ENCODE peak calls at places on chromosomes 6 and 20, in eight cellular contexts. One of them, this sample, is unnamed.

GRCh38 chr6:10759884-10760329 is 12.3 kb downstream of the TMEM14B start:
- DNase-seq in HFFc6: peak; percentile 79
- DNase-seq in fibroblast of lung: peak; percentile 60
- DNase-seq in Kasumi-1: no peak
- DNase-seq in dorsolateral prefrontal cortex: no peak
- DNase-seq in mesothelial cell of epicardium: no peak
- DNase-seq in stimulated activated CD4-positive, alpha-beta T cell treated with anti-CD3 and anti-CD28 coated beads, Interleukin-2, amount 100 ng/mL, for 48 hours: no peak
- DNase-seq in activated CD4-positive, alpha-beta T cell treated with anti-CD3 and anti-CD28 coated beads, Interleukin-2, amount 10 ng/mL, durations not matched to agents 7 days and 5 days: no peak
- DNase-seq in this sample: no peak

GRCh38 chr6:5126214-5126613 is 41.1 kb downstream of the PPP1R3G start:
- DNase-seq in stimulated activated CD4-positive, alpha-beta T cell treated with anti-CD3 and anti-CD28 coated beads, Interleukin-2, amount 100 ng/mL, for 48 hours: no peak
- DNase-seq in mesothelial cell of epicardium: no peak
- DNase-seq in fibroblast of lung: no peak
- DNase-seq in activated CD4-positive, alpha-beta T cell treated with anti-CD3 and anti-CD28 coated beads, Interleukin-2, amount 10 ng/mL, durations not matched to agents 7 days and 5 days: no peak
- DNase-seq in HFFc6: peak; percentile 10
- DNase-seq in dorsolateral prefrontal cortex: no peak
- DNase-seq in Kasumi-1: no peak
- DNase-seq in this sample: no peak

GRCh38 chr6:111957623-111958315 is 84.5 kb upstream of the FYN start:
- DNase-seq in fibroblast of lung: no peak
- DNase-seq in HFFc6: no peak
- DNase-seq in activated CD4-positive, alpha-beta T cell treated with anti-CD3 and anti-CD28 coated beads, Interleukin-2, amount 10 ng/mL, durations not matched to agents 7 days and 5 days: no peak
- DNase-seq in dorsolateral prefrontal cortex: no peak
- DNase-seq in Kasumi-1: no peak
- DNase-seq in mesothelial cell of epicardium: no peak
- DNase-seq in stimulated activated CD4-positive, alpha-beta T cell treated with anti-CD3 and anti-CD28 coated beads, Interleukin-2, amount 100 ng/mL, for 48 hours: no peak
- DNase-seq in this sample: no peak

GRCh38 chr20:9068896-9069663 is at the start of gene PLCB4:
- DNase-seq in activated CD4-positive, alpha-beta T cell treated with anti-CD3 and anti-CD28 coated beads, Interleukin-2, amount 10 ng/mL, durations not matched to agents 7 days and 5 days: no peak
- DNase-seq in mesothelial cell of epicardium: peak; percentile 43
- DNase-seq in stimulated activated CD4-positive, alpha-beta T cell treated with anti-CD3 and anti-CD28 coated beads, Interleukin-2, amount 100 ng/mL, for 48 hours: no peak
- DNase-seq in Kasumi-1: no peak
- DNase-seq in dorsolateral prefrontal cortex: peak; percentile 61
- DNase-seq in fibroblast of lung: peak; percentile 59
- DNase-seq in HFFc6: peak; percentile 83
- DNase-seq in this sample: no peak

GRCh38 chr6:119950681-119951080 is 601.1 kb upstream of the MAN1A1 start:
- DNase-seq in HFFc6: no peak
- DNase-seq in mesothelial cell of epicardium: no peak
- DNase-seq in activated CD4-positive, alpha-beta T cell treated with anti-CD3 and anti-CD28 coated beads, Interleukin-2, amount 10 ng/mL, durations not matched to agents 7 days and 5 days: no peak
- DNase-seq in dorsolateral prefrontal cortex: no peak
- DNase-seq in stimulated activated CD4-positive, alpha-beta T cell treated with anti-CD3 and anti-CD28 coated beads, Interleukin-2, amount 100 ng/mL, for 48 hours: no peak
- DNase-seq in fibroblast of lung: no peak
- DNase-seq in Kasumi-1: no peak
- DNase-seq in this sample: no peak

GRCh38 chr6:27290850-27291208 is 21.2 kb downstream of the POM121L2 start:
- DNase-seq in activated CD4-positive, alpha-beta T cell treated with anti-CD3 and anti-CD28 coated beads, Interleukin-2, amount 10 ng/mL, durations not matched to agents 7 days and 5 days: no peak
- DNase-seq in stimulated activated CD4-positive, alpha-beta T cell treated with anti-CD3 and anti-CD28 coated beads, Interleukin-2, amount 100 ng/mL, for 48 hours: no peak
- DNase-seq in dorsolateral prefrontal cortex: no peak
- DNase-seq in fibroblast of lung: no peak
- DNase-seq in HFFc6: no peak
- DNase-seq in Kasumi-1: no peak
- DNase-seq in mesothelial cell of epicardium: no peak
- DNase-seq in this sample: no peak

GRCh38 chr6:126886106-126886505 is 232.4 kb upstream of the RSPO3 start:
- DNase-seq in stimulated activated CD4-positive, alpha-beta T cell treated with anti-CD3 and anti-CD28 coated beads, Interleukin-2, amount 100 ng/mL, for 48 hours: no peak
- DNase-seq in fibroblast of lung: no peak
- DNase-seq in Kasumi-1: no peak
- DNase-seq in activated CD4-positive, alpha-beta T cell treated with anti-CD3 and anti-CD28 coated beads, Interleukin-2, amount 10 ng/mL, durations not matched to agents 7 days and 5 days: no peak
- DNase-seq in dorsolateral prefrontal cortex: no peak
- DNase-seq in HFFc6: no peak
- DNase-seq in mesothelial cell of epicardium: no peak
- DNase-seq in this sample: no peak

GRCh38 chr6:146433881-146434741 is 109.5 kb upstream of the RAB32 start:
- DNase-seq in Kasumi-1: no peak
- DNase-seq in dorsolateral prefrontal cortex: no peak
- DNase-seq in activated CD4-positive, alpha-beta T cell treated with anti-CD3 and anti-CD28 coated beads, Interleukin-2, amount 10 ng/mL, durations not matched to agents 7 days and 5 days: no peak
- DNase-seq in mesothelial cell of epicardium: no peak
- DNase-seq in HFFc6: no peak
- DNase-seq in stimulated activated CD4-positive, alpha-beta T cell treated with anti-CD3 and anti-CD28 coated beads, Interleukin-2, amount 100 ng/mL, for 48 hours: no peak
- DNase-seq in fibroblast of lung: peak; percentile 8
- DNase-seq in this sample: no peak

GRCh38 chr20:1374246-1374645 is 18.6 kb downstream of the FKBP1A start:
- DNase-seq in fibroblast of lung: no peak
- DNase-seq in Kasumi-1: no peak
- DNase-seq in dorsolateral prefrontal cortex: no peak
- DNase-seq in stimulated activated CD4-positive, alpha-beta T cell treated with anti-CD3 and anti-CD28 coated beads, Interleukin-2, amount 100 ng/mL, for 48 hours: no peak
- DNase-seq in mesothelial cell of epicardium: no peak
- DNase-seq in activated CD4-positive, alpha-beta T cell treated with anti-CD3 and anti-CD28 coated beads, Interleukin-2, amount 10 ng/mL, durations not matched to agents 7 days and 5 days: no peak
- DNase-seq in HFFc6: no peak
- DNase-seq in this sample: no peak

GRCh38 chr20:25461766-25462165 is 54.3 kb downstream of the GINS1 start:
- DNase-seq in fibroblast of lung: no peak
- DNase-seq in activated CD4-positive, alpha-beta T cell treated with anti-CD3 and anti-CD28 coated beads, Interleukin-2, amount 10 ng/mL, durations not matched to agents 7 days and 5 days: no peak
- DNase-seq in HFFc6: no peak
- DNase-seq in mesothelial cell of epicardium: no peak
- DNase-seq in dorsolateral prefrontal cortex: no peak
- DNase-seq in Kasumi-1: no peak
- DNase-seq in stimulated activated CD4-positive, alpha-beta T cell treated with anti-CD3 and anti-CD28 coated beads, Interleukin-2, amount 100 ng/mL, for 48 hours: no peak
- DNase-seq in this sample: no peak

GRCh38 chr20:23232219-23232581 is 118.4 kb upstream of the NXT1 start:
- DNase-seq in HFFc6: no peak
- DNase-seq in dorsolateral prefrontal cortex: no peak
- DNase-seq in stimulated activated CD4-positive, alpha-beta T cell treated with anti-CD3 and anti-CD28 coated beads, Interleukin-2, amount 100 ng/mL, for 48 hours: no peak
- DNase-seq in activated CD4-positive, alpha-beta T cell treated with anti-CD3 and anti-CD28 coated beads, Interleukin-2, amount 10 ng/mL, durations not matched to agents 7 days and 5 days: no peak
- DNase-seq in mesothelial cell of epicardium: no peak
- DNase-seq in fibroblast of lung: no peak
- DNase-seq in Kasumi-1: no peak
- DNase-seq in this sample: no peak

GRCh38 chr6:41675992-41676391 is 37.7 kb downstream of the MDFI start:
- DNase-seq in mesothelial cell of epicardium: no peak
- DNase-seq in fibroblast of lung: no peak
- DNase-seq in stimulated activated CD4-positive, alpha-beta T cell treated with anti-CD3 and anti-CD28 coated beads, Interleukin-2, amount 100 ng/mL, for 48 hours: no peak
- DNase-seq in activated CD4-positive, alpha-beta T cell treated with anti-CD3 and anti-CD28 coated beads, Interleukin-2, amount 10 ng/mL, durations not matched to agents 7 days and 5 days: no peak
- DNase-seq in HFFc6: no peak
- DNase-seq in Kasumi-1: no peak
- DNase-seq in dorsolateral prefrontal cortex: no peak
- DNase-seq in this sample: no peak

GRCh38 chr6:50826037-50826761 is 7.5 kb downstream of the TFAP2B start:
- DNase-seq in fibroblast of lung: no peak
- DNase-seq in mesothelial cell of epicardium: no peak
- DNase-seq in Kasumi-1: no peak
- DNase-seq in dorsolateral prefrontal cortex: no peak
- DNase-seq in stimulated activated CD4-positive, alpha-beta T cell treated with anti-CD3 and anti-CD28 coated beads, Interleukin-2, amount 100 ng/mL, for 48 hours: no peak
- DNase-seq in HFFc6: no peak
- DNase-seq in activated CD4-positive, alpha-beta T cell treated with anti-CD3 and anti-CD28 coated beads, Interleukin-2, amount 10 ng/mL, durations not matched to agents 7 days and 5 days: no peak
- DNase-seq in this sample: no peak

GRCh38 chr20:41134362-41135186 is 2.8 kb upstream of the PLCG1 start:
- DNase-seq in dorsolateral prefrontal cortex: no peak
- DNase-seq in fibroblast of lung: no peak
- DNase-seq in mesothelial cell of epicardium: no peak
- DNase-seq in stimulated activated CD4-positive, alpha-beta T cell treated with anti-CD3 and anti-CD28 coated beads, Interleukin-2, amount 100 ng/mL, for 48 hours: no peak
- DNase-seq in activated CD4-positive, alpha-beta T cell treated with anti-CD3 and anti-CD28 coated beads, Interleukin-2, amount 10 ng/mL, durations not matched to agents 7 days and 5 days: no peak
- DNase-seq in HFFc6: no peak
- DNase-seq in Kasumi-1: no peak
- DNase-seq in this sample: no peak

GRCh38 chr6:31597006-31597405 is 4.2 kb upstream of the NCR3 start:
- DNase-seq in activated CD4-positive, alpha-beta T cell treated with anti-CD3 and anti-CD28 coated beads, Interleukin-2, amount 10 ng/mL, durations not matched to agents 7 days and 5 days: peak; percentile 66
- DNase-seq in HFFc6: peak; percentile 40
- DNase-seq in fibroblast of lung: peak; percentile 23
- DNase-seq in dorsolateral prefrontal cortex: no peak
- DNase-seq in mesothelial cell of epicardium: no peak
- DNase-seq in stimulated activated CD4-positive, alpha-beta T cell treated with anti-CD3 and anti-CD28 coated beads, Interleukin-2, amount 100 ng/mL, for 48 hours: no peak
- DNase-seq in Kasumi-1: peak; percentile 89
- DNase-seq in this sample: peak; percentile 75

GRCh38 chr20:312067-312466 is 13.3 kb upstream of the SOX12 start:
- DNase-seq in Kasumi-1: no peak
- DNase-seq in fibroblast of lung: no peak
- DNase-seq in activated CD4-positive, alpha-beta T cell treated with anti-CD3 and anti-CD28 coated beads, Interleukin-2, amount 10 ng/mL, durations not matched to agents 7 days and 5 days: no peak
- DNase-seq in dorsolateral prefrontal cortex: no peak
- DNase-seq in stimulated activated CD4-positive, alpha-beta T cell treated with anti-CD3 and anti-CD28 coated beads, Interleukin-2, amount 100 ng/mL, for 48 hours: no peak
- DNase-seq in mesothelial cell of epicardium: no peak
- DNase-seq in HFFc6: no peak
- DNase-seq in this sample: no peak

GRCh38 chr6:33592595-33593413 is 12.7 kb upstream of the BAK1 start:
- DNase-seq in HFFc6: no peak
- DNase-seq in Kasumi-1: no peak
- DNase-seq in mesothelial cell of epicardium: no peak
- DNase-seq in activated CD4-positive, alpha-beta T cell treated with anti-CD3 and anti-CD28 coated beads, Interleukin-2, amount 10 ng/mL, durations not matched to agents 7 days and 5 days: peak; percentile 48
- DNase-seq in fibroblast of lung: no peak
- DNase-seq in dorsolateral prefrontal cortex: no peak
- DNase-seq in stimulated activated CD4-positive, alpha-beta T cell treated with anti-CD3 and anti-CD28 coated beads, Interleukin-2, amount 100 ng/mL, for 48 hours: no peak
- DNase-seq in this sample: peak; percentile 51

GRCh38 chr6:16239798-16240123 is 1.4 kb downstream of the GMPR start:
- DNase-seq in fibroblast of lung: peak; percentile 48
- DNase-seq in stimulated activated CD4-positive, alpha-beta T cell treated with anti-CD3 and anti-CD28 coated beads, Interleukin-2, amount 100 ng/mL, for 48 hours: no peak
- DNase-seq in dorsolateral prefrontal cortex: no peak
- DNase-seq in HFFc6: no peak
- DNase-seq in mesothelial cell of epicardium: no peak
- DNase-seq in Kasumi-1: no peak
- DNase-seq in activated CD4-positive, alpha-beta T cell treated with anti-CD3 and anti-CD28 coated beads, Interleukin-2, amount 10 ng/mL, durations not matched to agents 7 days and 5 days: no peak
- DNase-seq in this sample: no peak

GRCh38 chr6:40376113-40376650 is 211.0 kb downstream of the LRFN2 start:
- DNase-seq in Kasumi-1: no peak
- DNase-seq in stimulated activated CD4-positive, alpha-beta T cell treated with anti-CD3 and anti-CD28 coated beads, Interleukin-2, amount 100 ng/mL, for 48 hours: no peak
- DNase-seq in mesothelial cell of epicardium: no peak
- DNase-seq in HFFc6: no peak
- DNase-seq in fibroblast of lung: no peak
- DNase-seq in activated CD4-positive, alpha-beta T cell treated with anti-CD3 and anti-CD28 coated beads, Interleukin-2, amount 10 ng/mL, durations not matched to agents 7 days and 5 days: no peak
- DNase-seq in dorsolateral prefrontal cortex: no peak
- DNase-seq in this sample: no peak

GRCh38 chr6:161198781-161199505 is 74.9 kb downstream of the AGPAT4 start:
- DNase-seq in activated CD4-positive, alpha-beta T cell treated with anti-CD3 and anti-CD28 coated beads, Interleukin-2, amount 10 ng/mL, durations not matched to agents 7 days and 5 days: no peak
- DNase-seq in mesothelial cell of epicardium: no peak
- DNase-seq in stimulated activated CD4-positive, alpha-beta T cell treated with anti-CD3 and anti-CD28 coated beads, Interleukin-2, amount 100 ng/mL, for 48 hours: no peak
- DNase-seq in HFFc6: no peak
- DNase-seq in dorsolateral prefrontal cortex: no peak
- DNase-seq in Kasumi-1: no peak
- DNase-seq in fibroblast of lung: peak; percentile 47
- DNase-seq in this sample: no peak

GRCh38 chr6:166862287-166862977 is 93.9 kb downstream of the RNASET2 start:
- DNase-seq in stimulated activated CD4-positive, alpha-beta T cell treated with anti-CD3 and anti-CD28 coated beads, Interleukin-2, amount 100 ng/mL, for 48 hours: peak; percentile 12
- DNase-seq in fibroblast of lung: no peak
- DNase-seq in Kasumi-1: no peak
- DNase-seq in activated CD4-positive, alpha-beta T cell treated with anti-CD3 and anti-CD28 coated beads, Interleukin-2, amount 10 ng/mL, durations not matched to agents 7 days and 5 days: peak; percentile 43
- DNase-seq in dorsolateral prefrontal cortex: peak; percentile 65
- DNase-seq in HFFc6: no peak
- DNase-seq in mesothelial cell of epicardium: no peak
- DNase-seq in this sample: peak; percentile 14

This sample was measured in immature natural killer cell.